ENCODE peak calls at places on chromosomes 2 and 18, in five cellular contexts. One of them, this sample, is unnamed. For H3K4me1, the result is how much of the 10 kb centered on the place peaks cover.

GRCh38 chr2:1773883-1774282 is 29.6 kb upstream of the PXDN start:
- DNase-seq in upper lobe of right lung: no peak
- DNase-seq in thoracic aorta: no peak
- DNase-seq in CD8-positive, alpha-beta memory T cell: no peak
- DNase-seq in heart right ventricle: no peak
- DNase-seq in this sample: no peak

GRCh38 chr2:86221066-86221684 is 21.9 kb downstream of the MRPL35 start:
- DNase-seq in upper lobe of right lung: no peak
- DNase-seq in thoracic aorta: no peak
- DNase-seq in CD8-positive, alpha-beta memory T cell: peak
- DNase-seq in heart right ventricle: peak
- DNase-seq in this sample: peak

GRCh38 chr2:1618191-1618961 is 125.9 kb downstream of the PXDN start:
- DNase-seq in upper lobe of right lung: peak
- DNase-seq in thoracic aorta: no peak
- DNase-seq in CD8-positive, alpha-beta memory T cell: no peak
- DNase-seq in heart right ventricle: no peak
- DNase-seq in this sample: no peak

GRCh38 chr2:113291191-113291590 is 12.5 kb upstream of the PAX8 start:
- DNase-seq in upper lobe of right lung: no peak
- DNase-seq in thoracic aorta: no peak
- DNase-seq in CD8-positive, alpha-beta memory T cell: no peak
- DNase-seq in heart right ventricle: no peak
- DNase-seq in this sample: no peak

GRCh38 chr18:12825230-12825629 is 58.8 kb downstream of the PTPN2 start:
- DNase-seq in upper lobe of right lung: no peak
- DNase-seq in thoracic aorta: no peak
- DNase-seq in CD8-positive, alpha-beta memory T cell: no peak
- DNase-seq in heart right ventricle: no peak
- DNase-seq in this sample: no peak

GRCh38 chr2:234913208-234913626 is 38.6 kb upstream of the SH3BP4 start:
- DNase-seq in upper lobe of right lung: no peak
- DNase-seq in thoracic aorta: no peak
- DNase-seq in CD8-positive, alpha-beta memory T cell: no peak
- DNase-seq in heart right ventricle: no peak
- DNase-seq in this sample: no peak

GRCh38 chr2:145484443-145485086 is 964.6 kb upstream of the ZEB2 start:
- DNase-seq in upper lobe of right lung: no peak
- DNase-seq in thoracic aorta: no peak
- DNase-seq in CD8-positive, alpha-beta memory T cell: no peak
- DNase-seq in heart right ventricle: no peak
- DNase-seq in this sample: no peak

GRCh38 chr2:226215902-226216503 is 583.6 kb downstream of the IRS1 start:
- DNase-seq in upper lobe of right lung: no peak
- DNase-seq in thoracic aorta: no peak
- DNase-seq in CD8-positive, alpha-beta memory T cell: peak
- DNase-seq in heart right ventricle: peak
- DNase-seq in this sample: peak

GRCh38 chr2:9250091-9250490 is 43.5 kb downstream of the ASAP2 start:
- DNase-seq in upper lobe of right lung: no peak
- DNase-seq in thoracic aorta: no peak
- DNase-seq in CD8-positive, alpha-beta memory T cell: no peak
- DNase-seq in heart right ventricle: no peak
- DNase-seq in this sample: no peak

GRCh38 chr2:75609334-75609689 is 37.3 kb upstream of the MRPL19 start:
- DNase-seq in upper lobe of right lung: no peak
- DNase-seq in thoracic aorta: no peak
- DNase-seq in CD8-positive, alpha-beta memory T cell: no peak
- DNase-seq in heart right ventricle: no peak
- DNase-seq in this sample: no peak

GRCh38 chr2:75609937-75610508 is 36.6 kb upstream of the MRPL19 start:
- DNase-seq in upper lobe of right lung: no peak
- DNase-seq in thoracic aorta: no peak
- DNase-seq in CD8-positive, alpha-beta memory T cell: no peak
- DNase-seq in heart right ventricle: no peak
- DNase-seq in this sample: no peak

GRCh38 chr2:75606851-75607798 is 39.5 kb upstream of the MRPL19 start:
- DNase-seq in upper lobe of right lung: no peak
- DNase-seq in thoracic aorta: no peak
- DNase-seq in CD8-positive, alpha-beta memory T cell: no peak
- DNase-seq in heart right ventricle: no peak
- DNase-seq in this sample: no peak

GRCh38 chr2:75607988-75608683 is 38.4 kb upstream of the MRPL19 start:
- DNase-seq in upper lobe of right lung: no peak
- DNase-seq in thoracic aorta: no peak
- DNase-seq in CD8-positive, alpha-beta memory T cell: no peak
- DNase-seq in heart right ventricle: no peak
- DNase-seq in this sample: peak

GRCh38 chr2:75608684-75609333 is 37.8 kb upstream of the MRPL19 start:
- DNase-seq in upper lobe of right lung: peak
- DNase-seq in thoracic aorta: no peak
- DNase-seq in CD8-positive, alpha-beta memory T cell: peak
- DNase-seq in heart right ventricle: peak
- DNase-seq in this sample: peak
- H3K4me3 ChIP-seq in upper lobe of right lung: no peak
- H3K4me3 ChIP-seq in thoracic aorta: peak
- H3K4me3 ChIP-seq in CD8-positive, alpha-beta memory T cell: no peak
- H3K4me3 ChIP-seq in heart right ventricle: peak
- H3K4me3 ChIP-seq in this sample: peak

GRCh38 chr2:42933824-42934254 is 141.5 kb upstream of the HAAO start:
- DNase-seq in upper lobe of right lung: no peak
- DNase-seq in thoracic aorta: no peak
- DNase-seq in CD8-positive, alpha-beta memory T cell: no peak
- DNase-seq in heart right ventricle: no peak
- DNase-seq in this sample: no peak
- H3K4me1 ChIP-seq in upper lobe of right lung: under half
- H3K4me1 ChIP-seq in thoracic aorta: under half
- H3K4me1 ChIP-seq in CD8-positive, alpha-beta memory T cell: under half
- H3K4me1 ChIP-seq in heart right ventricle: under half
- H3K4me1 ChIP-seq in this sample: under half

GRCh38 chr2:182716665-182716990 is 571 bp downstream of the DNAJC10 start:
- DNase-seq in upper lobe of right lung: peak
- DNase-seq in thoracic aorta: no peak
- DNase-seq in CD8-positive, alpha-beta memory T cell: no peak
- DNase-seq in heart right ventricle: no peak
- DNase-seq in this sample: no peak

GRCh38 chr2:182715896-182716664 is at the start of gene DNAJC10:
- DNase-seq in upper lobe of right lung: peak
- DNase-seq in thoracic aorta: peak
- DNase-seq in CD8-positive, alpha-beta memory T cell: peak
- DNase-seq in heart right ventricle: peak
- DNase-seq in this sample: peak

GRCh38 chr2:182715121-182715895 is 749 bp upstream of the DNAJC10 start:
- DNase-seq in upper lobe of right lung: no peak
- DNase-seq in thoracic aorta: no peak
- DNase-seq in CD8-positive, alpha-beta memory T cell: no peak
- DNase-seq in heart right ventricle: no peak
- DNase-seq in this sample: no peak

GRCh38 chr2:182718459-182718858 is 2.4 kb downstream of the DNAJC10 start:
- DNase-seq in upper lobe of right lung: no peak
- DNase-seq in thoracic aorta: no peak
- DNase-seq in CD8-positive, alpha-beta memory T cell: no peak
- DNase-seq in heart right ventricle: no peak
- DNase-seq in this sample: no peak

DNA sequence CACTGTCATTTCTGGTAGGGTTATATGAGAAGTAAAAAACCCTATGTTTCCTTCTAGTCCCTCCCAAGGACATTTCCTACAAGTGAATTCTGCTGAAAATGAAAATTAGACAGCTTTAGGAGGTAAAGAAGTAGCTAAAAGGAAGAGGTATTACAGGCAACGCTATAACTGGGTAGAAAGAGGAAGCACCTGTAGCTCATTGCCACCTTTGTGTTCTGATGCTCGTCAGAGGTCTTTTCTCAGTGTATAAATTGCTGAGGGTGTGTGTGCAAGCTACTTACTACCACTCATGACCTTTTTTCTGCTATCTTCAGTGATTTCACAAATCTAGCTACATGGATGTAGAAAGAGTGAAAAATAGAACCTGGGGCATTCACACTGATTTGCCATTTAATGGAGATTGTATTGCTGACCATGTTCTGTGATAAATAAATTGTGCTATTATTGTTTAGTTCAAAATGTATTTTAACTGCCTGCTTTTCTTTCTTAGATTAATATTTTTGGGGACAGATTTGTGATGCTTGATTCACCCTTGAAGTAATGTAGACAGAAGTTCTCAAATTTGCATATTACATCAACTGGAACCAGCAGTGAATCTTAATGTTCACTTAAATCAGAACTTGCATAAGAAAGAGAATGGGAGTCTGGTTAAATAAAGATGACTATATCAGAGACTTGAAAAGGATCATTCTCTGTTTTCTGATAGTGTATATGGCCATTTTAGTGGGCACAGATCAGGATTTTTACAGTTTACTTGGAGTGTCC is 1.6 kb downstream of the DNAJC10 start:
- DNase-seq in upper lobe of right lung: no peak
- DNase-seq in thoracic aorta: no peak
- DNase-seq in CD8-positive, alpha-beta memory T cell: peak
- DNase-seq in heart right ventricle: no peak
- DNase-seq in this sample: no peak
- H3K4me3 ChIP-seq in upper lobe of right lung: no peak
- H3K4me3 ChIP-seq in thoracic aorta: peak
- H3K4me3 ChIP-seq in CD8-positive, alpha-beta memory T cell: peak
- H3K4me3 ChIP-seq in heart right ventricle: no peak
- H3K4me3 ChIP-seq in this sample: no peak

DNA sequence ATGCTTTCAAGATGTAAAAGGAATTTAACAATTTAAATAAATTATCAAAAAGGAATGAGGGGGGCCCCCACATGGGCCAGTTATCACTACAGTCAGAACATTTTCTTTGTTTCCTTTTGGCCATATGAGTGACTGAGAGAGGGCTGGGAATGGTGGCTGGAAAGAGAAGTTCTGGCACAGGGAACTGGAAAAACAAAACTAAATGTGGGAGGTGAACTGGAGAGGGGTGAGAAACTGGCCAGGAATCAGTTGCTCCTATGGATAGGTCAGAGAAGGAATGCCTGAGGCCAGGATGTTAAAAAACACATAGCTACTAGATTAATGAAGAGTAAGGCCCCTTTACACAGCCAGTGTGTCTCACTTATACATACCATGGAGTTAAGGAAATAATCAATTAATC is 121.0 kb downstream of the RBMS1 start:
- DNase-seq in upper lobe of right lung: no peak
- DNase-seq in thoracic aorta: no peak
- DNase-seq in CD8-positive, alpha-beta memory T cell: no peak
- DNase-seq in heart right ventricle: no peak
- DNase-seq in this sample: no peak
- H3K4me1 ChIP-seq in upper lobe of right lung: half or more
- H3K4me1 ChIP-seq in thoracic aorta: half or more
- H3K4me1 ChIP-seq in CD8-positive, alpha-beta memory T cell: half or more
- H3K4me1 ChIP-seq in heart right ventricle: under half
- H3K4me1 ChIP-seq in this sample: under half

DNA sequence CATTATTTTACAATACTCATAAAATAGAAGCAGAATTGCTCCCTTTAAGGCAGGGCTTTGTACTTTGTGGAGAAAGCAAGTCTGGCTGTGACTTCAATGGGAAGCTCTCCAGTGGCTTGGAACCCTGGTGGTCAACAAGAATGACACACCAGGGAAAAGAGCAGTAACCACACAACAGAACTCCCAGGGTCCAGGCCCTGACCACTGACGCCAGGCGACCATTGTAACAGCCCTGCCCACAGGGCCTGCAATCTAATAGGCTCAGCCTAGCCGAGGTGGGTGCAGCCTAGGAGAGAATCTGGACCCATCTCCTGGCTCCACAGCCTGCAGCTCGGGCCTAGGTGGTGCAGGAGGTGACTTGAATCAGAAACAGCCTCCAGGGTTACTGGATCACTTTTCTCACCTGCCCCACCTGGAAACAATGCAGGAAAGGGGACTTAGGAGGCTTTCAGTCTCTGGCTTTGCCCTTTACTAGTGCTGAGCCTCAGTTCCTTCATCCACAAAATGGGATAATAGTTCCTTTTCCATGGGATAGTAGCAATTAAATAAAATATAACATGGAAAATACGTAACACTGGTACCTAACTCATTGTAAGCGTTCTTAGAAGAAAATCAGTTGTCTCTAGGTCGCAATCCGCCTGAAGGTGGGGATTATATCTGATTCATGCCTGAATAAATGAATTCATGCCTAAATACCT is 112.4 kb upstream of the STPG4 start:
- DNase-seq in upper lobe of right lung: no peak
- DNase-seq in thoracic aorta: no peak
- DNase-seq in CD8-positive, alpha-beta memory T cell: no peak
- DNase-seq in heart right ventricle: no peak
- DNase-seq in this sample: no peak
- H3K4me3 ChIP-seq in upper lobe of right lung: no peak
- H3K4me3 ChIP-seq in thoracic aorta: no peak
- H3K4me3 ChIP-seq in CD8-positive, alpha-beta memory T cell: no peak
- H3K4me3 ChIP-seq in heart right ventricle: no peak
- H3K4me3 ChIP-seq in this sample: no peak

GRCh38 chr2:19577668-19578067 is 219.2 kb upstream of the OSR1 start:
- DNase-seq in upper lobe of right lung: no peak
- DNase-seq in thoracic aorta: no peak
- DNase-seq in CD8-positive, alpha-beta memory T cell: no peak
- DNase-seq in heart right ventricle: no peak
- DNase-seq in this sample: no peak

GRCh38 chr2:19574788-19575260 is 216.4 kb upstream of the OSR1 start:
- DNase-seq in upper lobe of right lung: no peak
- DNase-seq in thoracic aorta: no peak
- DNase-seq in CD8-positive, alpha-beta memory T cell: no peak
- DNase-seq in heart right ventricle: peak
- DNase-seq in this sample: peak

GRCh38 chr2:19573784-19574183 is 215.4 kb upstream of the OSR1 start:
- DNase-seq in upper lobe of right lung: no peak
- DNase-seq in thoracic aorta: no peak
- DNase-seq in CD8-positive, alpha-beta memory T cell: no peak
- DNase-seq in heart right ventricle: no peak
- DNase-seq in this sample: no peak

GRCh38 chr2:19576411-19576810 is 218.0 kb upstream of the OSR1 start:
- DNase-seq in upper lobe of right lung: no peak
- DNase-seq in thoracic aorta: no peak
- DNase-seq in CD8-positive, alpha-beta memory T cell: no peak
- DNase-seq in heart right ventricle: no peak
- DNase-seq in this sample: no peak

DNA sequence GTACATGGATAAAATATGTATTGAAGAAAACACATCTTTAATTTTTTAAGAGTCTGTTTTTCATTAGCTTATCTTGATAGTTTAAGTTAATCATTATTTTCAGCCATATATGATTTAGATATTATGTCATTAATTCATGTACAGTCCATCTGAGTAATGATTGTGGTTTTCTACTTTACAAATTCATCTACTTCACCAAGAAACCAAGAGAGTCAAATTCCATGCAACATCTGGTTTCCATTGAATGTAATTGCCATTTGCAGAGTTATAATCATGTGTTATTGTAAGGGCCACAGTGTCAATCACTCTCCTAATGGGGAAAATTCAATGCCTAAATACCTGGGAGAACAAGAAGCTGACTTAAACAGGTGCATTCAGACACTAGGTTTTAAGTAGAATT is 217.2 kb upstream of the OSR1 start:
- DNase-seq in upper lobe of right lung: no peak
- DNase-seq in thoracic aorta: no peak
- DNase-seq in CD8-positive, alpha-beta memory T cell: no peak
- DNase-seq in heart right ventricle: no peak
- DNase-seq in this sample: no peak
- H3K4me1 ChIP-seq in upper lobe of right lung: under half
- H3K4me1 ChIP-seq in thoracic aorta: under half
- H3K4me1 ChIP-seq in CD8-positive, alpha-beta memory T cell: under half
- H3K4me1 ChIP-seq in heart right ventricle: under half
- H3K4me1 ChIP-seq in this sample: under half